ENCODE peak calls at places on chromosomes 12 and 14, in five cellular contexts. U is psoas muscle; J is tibial artery; H is CD8-positive, alpha-beta T cell; E is small intestine. C is an unnamed sample. For H3K9me3, the result is how much of the 10 kb centered on the place peaks cover.

GRCh38 chr12:106898001-106898966 is 57.4 kb upstream of the TMEM263 start:
- DNase-seq in U (no peak), J (no peak), H (no peak), E (no peak), C (peak)

GRCh38 chr14:57983235-57983634 is 117.3 kb upstream of the SLC35F4 start:
- DNase-seq in U (no peak), J (no peak), H (no peak), E (no peak), C (no peak)

GRCh38 chr12:58523360-58523759 is 396.9 kb downstream of the LRIG3 start:
- DNase-seq in U (no peak), J (no peak), H (no peak), E (no peak), C (no peak)

GRCh38 chr14:101113835-101114725 is 210.6 kb upstream of the RTL1 start:
- DNase-seq in U (no peak), J (peak), H (peak), E (no peak), C (peak)

GRCh38 chr12:104788848-104789271 is 169.2 kb downstream of the SLC41A2 start:
- DNase-seq in U (no peak), J (no peak), H (no peak), E (no peak), C (no peak)

GRCh38 chr12:3204716-3205617 is 127.8 kb downstream of the TSPAN9 start:
- DNase-seq in U (no peak), J (no peak), H (no peak), E (no peak), C (no peak)

GRCh38 chr14:85122690-85123089 is 407.3 kb upstream of the FLRT2 start:
- DNase-seq in U (no peak), J (no peak), H (no peak), E (no peak), C (no peak)

GRCh38 chr12:41193321-41193720 is 5.2 kb downstream of the PDZRN4 start:
- DNase-seq in U (no peak), J (no peak), H (no peak), E (no peak), C (no peak)

GRCh38 chr14:62428429-62429203 is 616.6 kb downstream of the KCNH5 start:
- DNase-seq in U (no peak), J (no peak), H (no peak), E (no peak), C (no peak)

GRCh38 chr14:102320033-102320660 is 601 bp downstream of the ZNF839 start:
- DNase-seq in U (peak), J (peak), H (peak), E (peak), C (peak)

GRCh38 chr12:59164991-59165718 is 244.9 kb upstream of the LRIG3 start:
- DNase-seq in U (no peak), J (no peak), H (no peak), E (peak), C (no peak)

GRCh38 chr14:93857500-93857899 is 69.2 kb upstream of the PRIMA1 start:
- DNase-seq in U (peak), J (no peak), H (no peak), E (peak), C (no peak)

GRCh38 chr12:102728506-102729242 is 188.4 kb downstream of the PAH start:
- DNase-seq in U (no peak), J (no peak), H (no peak), E (no peak), C (no peak)

GRCh38 chr12:14950421-14950820 is 11.0 kb downstream of the ARHGDIB start:
- DNase-seq in U (no peak), J (no peak), H (no peak), E (no peak), C (no peak)

GRCh38 chr12:46300906-46301305 is 32.1 kb upstream of the SLC38A1 start:
- DNase-seq in U (no peak), J (no peak), H (no peak), E (no peak), C (no peak)

GRCh38 chr12:129532082-129532481 is 371.7 kb downstream of the TMEM132D start:
- DNase-seq in U (no peak), J (no peak), H (no peak), E (peak), C (peak)

GRCh38 chr14:35826218-35826951 is at the start of gene BRMS1L:
- DNase-seq in U (peak), J (peak), H (peak), E (peak), C (peak)

GRCh38 chr14:100762089-100762515 is 35.4 kb downstream of the DLK1 start:
- DNase-seq in U (no peak), J (no peak), H (no peak), E (no peak), C (no peak)

GRCh38 chr14:23580152-23580926 is 1.7 kb upstream of the JPH4 start:
- DNase-seq in U (no peak), J (no peak), H (peak), E (no peak), C (peak)

GRCh38 chr12:112841891-112842290 is 50.3 kb downstream of the RPH3A start:
- DNase-seq in U (no peak), J (no peak), H (no peak), E (no peak), C (no peak)

GRCh38 chr14:94062344-94062904 is 18.6 kb downstream of the DDX24 start:
- DNase-seq in U (no peak), J (no peak), H (no peak), E (no peak), C (no peak)

GRCh38 chr14:101150010-101150409 is 246.5 kb upstream of the RTL1 start:
- DNase-seq in U (no peak), J (no peak), H (no peak), E (no peak), C (no peak)

GRCh38 chr14:64737391-64738305 is 33.4 kb downstream of the PLEKHG3 start:
- DNase-seq in U (no peak), J (no peak), H (no peak), E (no peak), C (no peak)

GRCh38 chr14:102739190-102739469 is 38.1 kb upstream of the TRAF3 start:
- DNase-seq in U (no peak), J (no peak), H (no peak), E (no peak), C (no peak)

GRCh38 chr14:34070917-34071407 is 120.1 kb upstream of the EGLN3 start:
- DNase-seq in U (no peak), J (no peak), H (no peak), E (no peak), C (no peak)

GRCh38 chr12:64459388-64460024 is 7.6 kb downstream of the TBK1 start:
- DNase-seq in U (no peak), J (no peak), H (no peak), E (peak), C (no peak)

GRCh38 chr12:22719745-22720144 is 94.8 kb downstream of the ETNK1 start:
- DNase-seq in U (no peak), J (no peak), H (no peak), E (no peak), C (no peak)

GRCh38 chr12:60398547-60398946 is 802.7 kb downstream of the SLC16A7 start:
- DNase-seq in U (no peak), J (no peak), H (no peak), E (no peak), C (no peak)

GRCh38 chr12:66087365-66087943 is 43.1 kb downstream of the LLPH start:
- DNase-seq in U (peak), J (peak), H (peak), E (peak), C (peak)

DNA sequence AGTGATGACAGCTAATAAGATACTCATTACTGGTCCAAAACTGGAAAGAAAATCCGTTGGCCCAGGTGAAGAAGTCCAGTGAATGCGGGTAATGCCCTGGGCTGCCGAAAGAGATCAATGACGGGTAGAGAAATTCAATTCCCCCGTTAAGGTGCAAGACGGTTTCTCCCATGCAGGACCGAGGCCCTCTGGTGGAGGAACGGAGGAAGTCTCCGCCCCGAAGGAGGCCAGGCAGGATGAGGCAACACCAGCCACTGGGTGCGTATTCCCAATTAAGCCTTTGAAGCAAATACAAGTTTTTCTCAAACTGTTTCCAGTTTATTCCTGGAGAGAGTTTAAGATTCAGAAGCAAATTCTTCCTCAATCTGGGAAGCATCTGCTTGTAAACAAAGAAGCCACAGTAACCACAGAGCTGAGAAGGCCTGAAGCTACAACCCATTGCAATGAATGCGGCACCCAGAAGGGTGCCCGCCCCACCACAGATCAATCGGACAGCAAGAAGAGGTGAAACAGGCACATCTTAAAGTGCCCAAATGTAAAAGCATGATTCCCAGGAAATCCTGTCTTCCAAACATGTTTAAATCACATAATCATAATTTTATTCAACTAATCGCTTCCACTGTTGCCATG is 118.5 kb downstream of the TTC7B start:
- DNase-seq in U (peak), J (peak), H (peak), E (peak), C (peak)
- H3K27ac ChIP-seq in U (peak), J (peak), H (no peak), E (peak), C (peak)

DNA sequence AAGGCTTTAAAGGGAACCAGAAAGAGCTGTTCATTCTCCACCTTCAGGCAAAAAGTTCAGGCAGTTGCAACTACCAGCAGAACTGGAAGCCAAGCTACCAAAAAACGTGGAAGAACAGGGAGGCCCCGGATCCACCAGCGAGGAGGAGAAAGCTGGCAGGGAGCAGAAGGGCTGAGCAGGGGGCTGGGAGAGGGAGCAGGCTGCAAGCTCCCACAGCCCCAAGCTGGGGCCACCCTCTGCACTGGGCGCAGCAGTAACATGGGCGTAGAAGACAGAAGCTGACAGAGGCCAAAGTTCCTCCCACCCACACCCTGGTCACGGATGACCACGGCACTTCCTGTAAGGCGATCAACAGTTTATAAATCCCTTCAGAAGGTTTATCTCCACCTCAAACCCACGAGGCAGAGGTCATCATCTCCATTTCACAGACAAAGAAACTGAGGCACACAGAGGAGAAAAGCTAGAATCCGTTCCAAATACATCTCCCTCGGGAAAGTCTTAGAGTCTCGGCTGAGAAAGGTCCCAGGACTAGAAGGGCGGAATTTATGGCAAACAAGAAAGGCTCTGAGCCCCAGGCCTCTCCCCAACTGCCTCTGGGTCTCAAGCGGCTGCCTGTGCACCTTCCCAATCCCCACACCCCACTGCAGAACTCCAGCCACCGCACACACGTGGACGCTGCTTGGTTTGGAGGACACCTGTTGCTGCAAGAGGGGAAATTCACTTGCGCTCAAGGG is 1.8 kb downstream of the CCDC85C start:
- DNase-seq in U (no peak), J (no peak), H (no peak), E (peak), C (peak)
- H3K4me3 ChIP-seq in U (peak), J (peak), H (no peak), E (peak), C (peak)

GRCh38 chr14:26655128-26655527 is 57.3 kb upstream of the NOVA1 start:
- DNase-seq in U (no peak), J (no peak), H (no peak), E (no peak), C (no peak)
- H3K9me3 ChIP-seq in U (under half), J (under half), H (under half), E (under half), C (under half)

GRCh38 chr12:117076410-117077372 is 22.5 kb downstream of the TESC start:
- DNase-seq in U (no peak), J (no peak), H (no peak), E (no peak), C (no peak)
- H3K27ac ChIP-seq in U (no peak), J (no peak), H (no peak), E (no peak), C (no peak)

GRCh38 chr14:104137297-104138097 is 890 bp upstream of the KIF26A start:
- DNase-seq in U (peak), J (peak), H (peak), E (peak), C (peak)

GRCh38 chr14:104140213-104140462 is 1.8 kb downstream of the KIF26A start:
- DNase-seq in U (no peak), J (no peak), H (no peak), E (no peak), C (no peak)

GRCh38 chr14:104138098-104138890 is at the start of gene KIF26A:
- DNase-seq in U (peak), J (no peak), H (no peak), E (no peak), C (peak)

GRCh38 chr14:104139460-104140212 is 1.2 kb downstream of the KIF26A start:
- DNase-seq in U (peak), J (no peak), H (no peak), E (no peak), C (peak)

DNA sequence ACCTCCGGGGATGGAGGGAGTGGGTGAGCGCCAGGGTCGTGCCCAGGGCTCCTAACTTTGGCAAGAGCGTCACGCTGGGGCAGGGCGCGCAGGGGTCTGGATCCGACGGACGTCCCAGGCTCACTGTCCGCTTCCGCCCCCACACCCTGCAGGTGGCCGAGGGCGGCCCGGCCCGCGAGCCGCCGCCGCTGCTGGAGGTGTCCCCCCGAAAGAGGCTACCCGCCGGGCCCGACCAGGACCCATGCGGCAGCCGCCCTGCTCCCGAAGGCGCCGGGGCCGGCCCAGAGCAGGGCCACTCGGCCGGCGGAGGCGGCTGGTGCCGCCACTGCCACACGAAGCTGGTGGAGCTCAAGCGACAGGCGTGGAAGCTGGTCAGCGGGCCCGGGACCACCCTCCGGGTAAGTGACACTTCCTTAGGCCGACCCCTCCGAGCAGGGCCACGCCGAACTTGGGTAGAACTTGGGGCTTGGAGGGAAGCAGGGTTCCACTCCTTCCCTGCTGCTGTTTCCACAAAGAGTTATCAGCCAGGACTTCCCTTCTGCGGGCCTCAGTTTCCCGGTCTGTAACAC is 588 bp downstream of the KIF26A start:
- DNase-seq in U (peak), J (no peak), H (no peak), E (no peak), C (no peak)
- H3K4me3 ChIP-seq in U (peak), J (peak), H (no peak), E (no peak), C (peak)

DNA sequence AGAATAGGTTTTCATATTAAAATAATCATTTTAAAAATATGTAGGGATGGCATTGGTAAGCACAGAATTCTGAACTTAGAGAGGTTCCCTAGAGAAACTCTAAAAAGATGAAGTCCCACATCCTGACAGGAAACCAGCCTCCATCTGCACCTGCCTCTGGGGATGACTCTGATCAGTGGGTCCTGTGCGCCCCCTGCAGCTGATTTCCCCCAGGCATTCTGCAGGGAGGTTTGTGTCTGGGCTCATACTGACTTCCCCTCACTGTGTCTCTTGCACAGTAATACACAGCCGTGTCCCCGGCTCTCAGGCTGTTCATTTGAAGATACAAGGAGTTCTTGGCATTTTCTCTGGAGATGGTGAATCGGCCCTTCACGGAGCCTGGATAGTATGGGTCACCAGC is 602.9 kb downstream of the TMEM121 start:
- DNase-seq in U (no peak), J (no peak), H (no peak), E (no peak), C (no peak)
- H3K9me3 ChIP-seq in U (under half), J (under half), H (under half), E (under half), C (under half)

DNA sequence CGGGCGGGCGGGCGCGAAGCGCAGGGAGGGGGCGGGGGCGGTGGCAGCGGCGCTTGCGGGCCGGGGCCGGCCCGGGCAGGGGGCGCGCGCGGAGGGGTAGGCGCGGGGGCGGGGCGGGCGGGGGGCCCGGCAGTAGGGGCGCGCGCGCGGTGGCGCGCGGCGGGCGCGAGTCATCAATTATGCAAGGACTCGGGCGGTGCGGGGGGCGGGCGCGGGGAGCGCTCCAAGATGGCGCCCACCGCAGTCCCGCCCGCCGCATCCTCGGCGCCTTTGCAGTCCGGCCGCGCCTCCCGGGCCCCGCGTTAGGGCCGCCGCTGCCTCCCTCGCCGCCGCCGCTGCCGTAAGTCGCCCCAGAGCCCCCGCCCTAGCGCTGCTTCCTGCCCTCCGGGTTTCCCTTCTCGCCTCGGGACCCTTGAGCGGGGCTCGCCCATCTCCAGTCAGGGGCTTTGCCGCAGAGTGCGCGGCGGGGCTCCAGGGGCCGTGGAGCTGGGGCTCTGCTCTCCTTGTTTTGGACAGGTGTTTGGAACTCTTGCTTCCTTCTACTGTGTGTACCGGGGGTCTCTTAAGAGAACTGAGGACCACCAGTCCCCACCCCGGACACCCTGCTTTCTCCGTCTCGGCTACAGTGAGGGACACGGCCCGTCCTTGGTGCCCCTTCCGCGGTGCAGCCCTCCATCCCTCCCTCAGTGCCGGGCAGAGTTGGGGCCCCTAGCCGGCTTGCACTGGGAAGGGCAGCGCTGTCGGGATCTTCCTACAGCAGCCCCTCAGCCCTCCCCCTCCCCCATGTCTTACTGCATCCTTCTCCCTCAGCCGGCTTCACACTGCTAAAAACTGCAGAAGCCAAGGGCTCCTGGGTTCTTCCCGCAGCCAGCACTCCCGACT is at the start of gene SCN8A:
- DNase-seq in U (peak), J (no peak), H (peak), E (no peak), C (peak)
- H3K27ac ChIP-seq in U (no peak), J (no peak), H (no peak), E (no peak), C (no peak)

DNA sequence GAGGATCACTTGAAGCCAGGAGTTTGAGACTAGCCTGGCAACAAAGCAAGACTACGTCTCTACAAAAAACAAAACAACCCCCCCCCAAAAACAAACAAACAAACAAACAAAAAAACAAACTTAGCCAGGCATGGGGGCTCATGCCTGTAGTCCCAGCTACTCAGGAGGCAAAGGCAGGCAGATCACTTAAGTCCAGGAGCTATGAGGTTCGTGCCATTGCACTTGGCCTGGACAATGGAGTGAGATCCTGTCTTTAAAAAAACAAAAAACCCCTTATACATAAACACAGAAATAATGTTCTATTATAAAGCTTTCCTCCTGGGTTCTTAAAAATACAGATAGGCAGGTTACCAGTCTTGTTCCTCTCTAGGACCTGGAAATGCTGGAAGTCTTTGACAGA is 1.6 kb downstream of the GTSF1 start:
- DNase-seq in U (no peak), J (no peak), H (no peak), E (no peak), C (no peak)
- H3K4me3 ChIP-seq in U (no peak), J (no peak), H (no peak), E (no peak), C (no peak)

C was measured in colonic mucosa.